ENCODE peak calls at places on chromosomes 3 and 15, in eight cellular contexts. Z is endothelial cell of umbilical vein, I is adrenal gland, O is breast epithelium, X is lower lobe of right lung, Y is IMR-90, V is uterus, F is fibroblast of lung. S is an unnamed sample.

GRCh38 chr3:40170395-40170794 is 139.1 kb upstream of the EIF1B start:
- DNase-seq in Y (no peak), I (no peak), V (no peak), F (no peak), O (no peak), X (no peak), Z (no peak), S (no peak)

GRCh38 chr3:186775999-186776398 is 7.4 kb upstream of the EIF4A2 start:
- DNase-seq in V (no peak), O (no peak), Z (no peak), F (peak), X (no peak), Y (no peak), I (no peak), S (no peak)

GRCh38 chr3:100335137-100335833 is 728 bp downstream of the NIT2 start:
- DNase-seq in V (no peak), I (no peak), Z (peak), Y (no peak), X (peak), O (no peak), F (no peak), S (no peak)

GRCh38 chr3:155869664-155870063 is 786 bp upstream of the GMPS start:
- DNase-seq in V (no peak), O (no peak), F (no peak), Z (no peak), Y (no peak), X (no peak), I (no peak), S (no peak)

GRCh38 chr15:68085052-68085451 is 30.9 kb downstream of the PIAS1 start:
- DNase-seq in Z (no peak), O (no peak), I (no peak), F (no peak), X (no peak), Y (peak), V (no peak), S (no peak)

GRCh38 chr3:111989061-111989678 is 9.6 kb upstream of the TAGLN3 start:
- DNase-seq in O (no peak), Y (peak), Z (peak), V (no peak), I (no peak), X (no peak), F (peak), S (peak)

GRCh38 chr3:39639344-39640236 is 169.8 kb upstream of the MYRIP start:
- DNase-seq in I (peak), O (no peak), Z (peak), V (no peak), Y (peak), F (peak), X (no peak), S (peak)

GRCh38 chr15:81575436-81576123 is 201.6 kb upstream of the TMC3 start:
- DNase-seq in Z (peak), V (no peak), Y (peak), O (no peak), I (no peak), F (no peak), X (no peak), S (no peak)

GRCh38 chr15:44536298-44536961 is 517 bp upstream of the EIF3J start:
- DNase-seq in Y (peak), V (no peak), I (no peak), Z (peak), F (peak), O (peak), X (peak), S (peak)

GRCh38 chr15:83766326-83766725 is 112.4 kb downstream of the ADAMTSL3 start:
- DNase-seq in X (no peak), Z (no peak), O (no peak), F (peak), Y (peak), I (no peak), V (no peak), S (no peak)

GRCh38 chr3:22569570-22569969 is 633.6 kb upstream of the UBE2E2 start:
- DNase-seq in Y (no peak), O (no peak), V (no peak), F (no peak), Z (no peak), I (no peak), X (no peak), S (no peak)

GRCh38 chr15:77030042-77030927 is 35.4 kb downstream of the PSTPIP1 start:
- DNase-seq in Y (no peak), V (peak), Z (no peak), O (no peak), I (peak), X (peak), F (no peak), S (no peak)

GRCh38 chr3:24608701-24609387 is 114.2 kb upstream of the THRB start:
- DNase-seq in X (no peak), Y (no peak), O (no peak), Z (no peak), I (no peak), V (no peak), F (no peak), S (no peak)

GRCh38 chr3:170724599-170724998 is 138.7 kb upstream of the SLC7A14 start:
- DNase-seq in I (no peak), Z (no peak), O (no peak), V (peak), F (peak), X (no peak), Y (peak), S (peak)

GRCh38 chr15:60656041-60656440 is 177.1 kb upstream of the ICE2 start:
- DNase-seq in V (no peak), Z (peak), F (no peak), O (no peak), I (no peak), X (no peak), Y (no peak), S (no peak)

GRCh38 chr3:172315401-172316091 is 132.7 kb downstream of the GHSR start:
- DNase-seq in X (no peak), Z (peak), Y (peak), O (no peak), V (peak), F (peak), I (peak), S (no peak)

GRCh38 chr15:81400640-81401236 is 26.7 kb upstream of the TMC3 start:
- DNase-seq in Y (peak), Z (peak), F (peak), X (no peak), V (no peak), O (no peak), I (no peak), S (peak)

GRCh38 chr15:25061808-25062550 is 107.2 kb downstream of the SNRPN start:
- DNase-seq in X (peak), I (no peak), O (peak), Y (no peak), F (no peak), V (peak), Z (no peak), S (no peak)

GRCh38 chr3:44419923-44420650 is 57.4 kb downstream of the ZNF445 start:
- DNase-seq in O (no peak), Z (no peak), F (no peak), V (no peak), Y (no peak), X (no peak), I (no peak), S (no peak)

GRCh38 chr3:24740367-24740766 is 245.7 kb upstream of the THRB start:
- DNase-seq in V (no peak), I (no peak), Z (no peak), F (no peak), Y (no peak), O (no peak), X (no peak), S (no peak)

GRCh38 chr3:11560746-11561145 is 83.0 kb downstream of the VGLL4 start:
- DNase-seq in Y (no peak), I (peak), F (peak), Z (no peak), V (no peak), X (no peak), O (no peak), S (no peak)

GRCh38 chr15:65981837-65982696 is 112.8 kb downstream of the RAB11A start:
- DNase-seq in Y (no peak), X (peak), Z (no peak), I (no peak), O (no peak), F (no peak), V (no peak), S (no peak)

GRCh38 chr15:69504352-69505040 is 51.9 kb downstream of the RPLP1 start:
- DNase-seq in V (no peak), Y (no peak), F (no peak), I (no peak), Z (no peak), X (no peak), O (no peak), S (no peak)

GRCh38 chr3:129226374-129226773 is 23.0 kb upstream of the COPG1 start:
- DNase-seq in V (peak), I (peak), Y (peak), Z (peak), F (peak), O (peak), X (peak), S (peak)

GRCh38 chr3:28279770-28280169 is 38.4 kb downstream of the CMC1 start:
- DNase-seq in V (no peak), Y (peak), X (no peak), O (no peak), Z (no peak), F (peak), I (no peak), S (peak)

GRCh38 chr15:69141833-69142232 is 18.6 kb upstream of the GLCE start:
- DNase-seq in O (no peak), I (no peak), X (no peak), Z (no peak), F (no peak), V (no peak), Y (no peak), S (no peak)

GRCh38 chr3:189282751-189283150 is 111.0 kb downstream of the TPRG1 start:
- DNase-seq in O (no peak), I (no peak), Y (no peak), X (no peak), V (no peak), Z (no peak), F (peak), S (no peak)

GRCh38 chr3:174439621-174440349 is 419.3 kb upstream of the NAALADL2 start:
- DNase-seq in Y (peak), Z (peak), O (no peak), F (peak), I (no peak), X (no peak), V (peak), S (peak)

GRCh38 chr3:55899887-55900286 is 412.8 kb upstream of the WNT5A start:
- DNase-seq in F (no peak), V (no peak), I (no peak), X (no peak), Y (no peak), O (no peak), Z (no peak), S (no peak)

GRCh38 chr15:48965972-48966371 is 2.3 kb upstream of the SHC4 start:
- DNase-seq in V (no peak), I (no peak), Y (peak), F (peak), Z (no peak), O (no peak), X (no peak), S (no peak)

GRCh38 chr15:101358895-101359294 is 63.8 kb upstream of the SNRPA1 start:
- DNase-seq in V (no peak), Y (peak), X (no peak), I (no peak), F (peak), O (no peak), Z (no peak), S (no peak)

GRCh38 chr3:10265833-10266232 is 17.6 kb downstream of the TATDN2 start:
- DNase-seq in Y (no peak), Z (no peak), I (no peak), O (no peak), X (no peak), F (no peak), V (no peak), S (no peak)

GRCh38 chr3:63927623-63928280 is 15.6 kb upstream of the SCAANT1 start:
- DNase-seq in F (no peak), X (no peak), V (no peak), O (no peak), I (no peak), Y (peak), Z (no peak), S (no peak)

GRCh38 chr15:67178569-67179210 is 75.8 kb downstream of the AAGAB start:
- DNase-seq in Z (peak), Y (peak), V (peak), F (peak), O (no peak), X (peak), I (no peak), S (peak)

DNA sequence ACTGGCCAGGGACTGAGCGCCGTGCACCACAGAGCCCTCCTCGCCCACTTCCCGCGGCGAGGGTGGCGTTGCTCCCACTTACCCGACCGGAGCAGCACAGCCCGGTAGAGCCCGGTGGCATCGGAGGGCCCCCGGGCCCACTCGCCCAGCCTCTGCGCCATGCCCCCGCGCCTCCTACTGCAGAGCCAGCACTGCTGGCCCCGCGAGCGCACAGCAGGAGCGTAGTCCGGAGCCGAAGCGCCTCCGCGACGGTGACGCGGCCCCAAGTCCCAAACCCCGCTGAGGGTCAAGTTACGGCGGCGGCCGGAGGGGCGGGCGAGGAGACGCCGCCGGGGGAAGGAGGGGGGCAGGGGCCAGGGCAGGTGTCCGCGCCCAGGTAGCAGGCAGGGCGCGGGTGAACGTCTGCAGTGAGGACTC is 9.6 kb upstream of the FAM107A start:
- DNase-seq in I (no peak), O (no peak), Y (no peak), Z (no peak), V (no peak), X (no peak), F (no peak), S (no peak)
- H3K4me3 ChIP-seq in I (no peak), O (peak), Y (no peak), Z (no peak), V (no peak), X (no peak), F (no peak), S (no peak)

DNA sequence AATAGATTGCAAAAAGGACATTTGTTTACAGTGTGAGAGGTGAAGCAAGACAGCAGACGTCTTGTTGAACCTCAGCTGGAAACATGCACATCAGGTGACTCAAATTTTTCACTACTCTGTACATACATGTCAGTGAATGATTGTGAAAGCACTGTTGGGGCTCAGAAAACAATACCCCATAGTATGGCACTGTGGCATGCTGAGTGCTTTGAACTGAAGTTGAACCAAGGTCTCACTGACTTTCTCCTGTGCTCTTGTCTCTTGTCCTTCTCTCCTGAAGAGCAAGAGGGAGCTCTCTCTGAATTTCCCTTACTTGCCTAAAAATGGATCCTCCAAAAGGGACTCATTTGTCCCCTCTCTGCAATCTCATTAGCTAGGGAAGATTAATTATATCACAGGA is 24.5 kb upstream of the NEDD4 start:
- DNase-seq in I (no peak), X (no peak), Y (no peak), Z (no peak), V (no peak), F (no peak), O (no peak), S (no peak)
- TF ChIP-seq CTCF in I (no peak), X (no peak), Y (peak), Z (no peak), V (no peak), F (peak), O (no peak), S (no peak)

GRCh38 chr3:15645740-15646490 is 44.4 kb downstream of the BTD start:
- DNase-seq in X (no peak), O (no peak), Z (peak), I (peak), F (peak), V (peak), Y (peak), S (no peak)

GRCh38 chr3:15647629-15648167 is 46.2 kb downstream of the BTD start:
- DNase-seq in F (peak), V (no peak), Y (peak), X (no peak), Z (peak), I (no peak), O (no peak), S (peak)

GRCh38 chr3:15649341-15649740 is 47.8 kb downstream of the BTD start:
- DNase-seq in I (no peak), Z (no peak), O (no peak), V (no peak), X (no peak), F (no peak), Y (no peak), S (no peak)

GRCh38 chr3:15645246-15645645 is 43.7 kb downstream of the BTD start:
- DNase-seq in X (no peak), Y (no peak), O (no peak), F (no peak), V (no peak), I (no peak), Z (peak), S (no peak)

GRCh38 chr3:15646924-15647511 is 45.5 kb downstream of the BTD start:
- DNase-seq in Z (peak), V (peak), I (peak), Y (peak), O (peak), F (peak), X (no peak), S (peak)
- H3K4me3 ChIP-seq in Z (peak), V (no peak), I (no peak), Y (peak), O (no peak), F (peak), X (no peak), S (peak)

DNA sequence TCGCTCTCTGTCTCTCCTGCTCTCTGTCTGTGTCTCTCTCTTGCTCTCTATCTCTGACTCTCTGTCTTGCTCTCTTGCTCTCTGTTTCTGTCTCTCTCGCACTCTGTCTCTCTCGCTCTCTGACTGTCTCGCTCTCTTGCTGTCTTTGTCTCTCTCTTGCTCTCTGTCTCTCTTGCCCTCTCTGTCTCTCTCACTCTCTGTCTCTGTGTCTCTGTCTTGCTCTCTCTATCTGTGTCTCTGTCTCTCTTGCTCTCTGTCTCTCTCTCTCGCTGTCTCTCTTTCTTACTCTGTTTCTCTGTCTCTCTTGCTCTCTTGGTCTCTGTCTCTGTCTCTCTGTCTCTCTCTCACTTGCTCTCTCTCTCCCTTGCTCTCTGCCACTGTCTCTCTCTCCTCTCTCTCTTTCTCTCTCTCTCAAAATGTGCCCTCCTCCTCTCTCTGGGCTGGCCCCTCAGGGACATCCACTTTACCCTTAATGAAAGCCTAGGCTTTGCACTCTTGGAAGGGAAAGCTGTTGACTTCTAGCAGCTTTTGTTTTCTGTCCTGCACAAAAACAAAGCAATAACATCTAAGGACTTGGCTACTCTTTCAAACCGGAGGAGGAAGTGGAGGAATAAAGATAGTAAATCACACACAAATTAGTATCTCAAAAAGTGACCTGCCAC is 73.9 kb upstream of the NR2E3 start:
- DNase-seq in F (no peak), Z (no peak), I (no peak), X (no peak), Y (no peak), V (no peak), O (no peak), S (no peak)
- TF ChIP-seq CTCF in F (no peak), Z (no peak), I (no peak), X (no peak), Y (no peak), V (no peak), O (no peak), S (no peak)

GRCh38 chr15:89912674-89913396 is at the start of gene ARPIN:
- DNase-seq in Z (peak), X (peak), I (peak), V (peak), O (peak), Y (peak), F (peak), S (no peak)
- H3K4me3 ChIP-seq in Z (peak), X (peak), I (peak), V (peak), O (peak), Y (peak), F (peak), S (peak)

DNA sequence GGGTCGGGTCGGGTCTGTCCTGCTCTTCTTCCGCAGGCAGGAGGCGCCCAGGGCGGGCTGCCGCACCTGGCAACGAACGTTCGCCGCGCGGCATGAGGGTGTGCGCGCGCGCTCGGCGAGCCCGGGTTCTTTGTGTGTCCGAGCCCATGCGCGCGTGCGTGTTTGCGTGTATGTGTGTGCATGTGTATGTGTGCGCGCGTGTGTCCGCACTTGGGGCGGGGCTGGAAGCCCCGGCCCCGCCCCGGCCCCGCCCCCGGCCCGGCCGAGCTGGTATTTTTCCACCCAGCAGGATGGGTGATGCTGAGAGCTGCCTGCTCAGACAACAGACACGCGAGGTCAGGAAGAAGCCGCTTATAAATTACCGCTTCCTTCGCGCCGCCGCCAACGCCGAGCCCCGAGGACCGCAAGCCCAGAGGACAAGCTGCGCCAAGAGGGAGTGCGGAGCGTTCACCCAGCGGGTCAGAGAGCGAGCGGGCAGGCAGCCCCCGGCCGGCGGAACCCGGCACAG is at the start of gene SLC6A6:
- DNase-seq in X (peak), I (peak), V (peak), Z (peak), O (peak), Y (peak), F (peak), S (peak)
- TF ChIP-seq CTCF in X (peak), I (peak), V (peak), Z (peak), O (peak), Y (peak), F (peak), S (peak)

GRCh38 chr3:146157325-146158060 is 3.5 kb downstream of the PLOD2 start:
- DNase-seq in I (no peak), O (no peak), Y (no peak), X (no peak), F (no peak), V (no peak), Z (peak), S (no peak)
- H3K4me3 ChIP-seq in I (no peak), O (no peak), Y (peak), X (no peak), F (peak), V (no peak), Z (peak), S (no peak)

GRCh38 chr3:79263423-79263822 is 504.4 kb downstream of the ROBO1 start:
- DNase-seq in X (no peak), O (no peak), Z (no peak), F (no peak), I (no peak), V (no peak), Y (no peak), S (no peak)

GRCh38 chr3:79268422-79268821 is 499.4 kb downstream of the ROBO1 start:
- DNase-seq in Y (no peak), F (no peak), X (no peak), V (no peak), O (no peak), Z (no peak), I (no peak), S (no peak)

GRCh38 chr3:79264892-79265291 is 502.9 kb downstream of the ROBO1 start:
- DNase-seq in I (no peak), F (no peak), Z (no peak), X (no peak), O (no peak), V (no peak), Y (no peak), S (no peak)
- TF ChIP-seq CTCF in I (no peak), F (no peak), Z (no peak), X (no peak), O (no peak), V (no peak), Y (no peak), S (no peak)

GRCh38 chr3:115523467-115523866 is 99.8 kb upstream of the GAP43 start:
- DNase-seq in Z (no peak), I (no peak), Y (no peak), O (no peak), X (no peak), F (no peak), V (no peak), S (no peak)

GRCh38 chr3:115525726-115526125 is 97.6 kb upstream of the GAP43 start:
- DNase-seq in I (no peak), Y (no peak), V (no peak), Z (no peak), O (no peak), F (peak), X (no peak), S (peak)
- H3K4me3 ChIP-seq in I (no peak), Y (no peak), V (no peak), Z (no peak), O (no peak), F (no peak), X (no peak), S (no peak)

GRCh38 chr15:98805434-98806274 is 157.3 kb downstream of the IGF1R start:
- DNase-seq in I (no peak), V (no peak), X (no peak), Y (peak), Z (no peak), O (no peak), F (no peak), S (no peak)
- TF ChIP-seq CTCF in I (peak), V (no peak), X (no peak), Y (no peak), Z (no peak), O (no peak), F (no peak), S (no peak)